ENCODE peak calls at places on chromosomes 2 and 18, in six cellular contexts. B, Z, T, R, E and X are unnamed samples.

GRCh38 chr2:45043171-45043570 is 33.9 kb upstream of the SIX2 start:
- DNase-seq in B (no peak), Z (no peak), T (no peak), R (no peak), E (no peak), X (no peak)

GRCh38 chr2:23199115-23199918 is 185.7 kb upstream of the KLHL29 start:
- DNase-seq in B (no peak), Z (no peak), T (no peak), R (no peak), E (peak), X (no peak)

GRCh38 chr2:96923810-96924774 is 54.2 kb upstream of the SEMA4C start:
- DNase-seq in B (peak), Z (no peak), T (no peak), R (no peak), E (no peak), X (no peak)

GRCh38 chr2:226079677-226080076 is 680.2 kb downstream of the NYAP2 start:
- DNase-seq in B (no peak), Z (no peak), T (peak), R (no peak), E (peak), X (no peak)

GRCh38 chr18:39167990-39168389 is 1602.4 kb upstream of the CELF4 start:
- DNase-seq in B (no peak), Z (no peak), T (no peak), R (no peak), E (no peak), X (no peak)

GRCh38 chr18:50578030-50578429 is 18.1 kb downstream of the MAPK4 start:
- DNase-seq in B (no peak), Z (no peak), T (no peak), R (no peak), E (no peak), X (no peak)

GRCh38 chr2:46306320-46306719 is 9.1 kb downstream of the EPAS1 start:
- DNase-seq in B (no peak), Z (no peak), T (peak), R (no peak), E (peak), X (no peak)

GRCh38 chr2:108616731-108617161 is 82.5 kb downstream of the LIMS1 start:
- DNase-seq in B (no peak), Z (no peak), T (no peak), R (no peak), E (peak), X (no peak)

GRCh38 chr2:145752091-145752806 is 1232.3 kb upstream of the ZEB2 start:
- DNase-seq in B (peak), Z (no peak), T (peak), R (no peak), E (peak), X (peak)

GRCh38 chr2:74003494-74004211 is 18.9 kb downstream of the TET3 start:
- DNase-seq in B (no peak), Z (no peak), T (peak), R (no peak), E (peak), X (no peak)

GRCh38 chr2:241458687-241459086 is 49.7 kb downstream of the STK25 start:
- DNase-seq in B (no peak), Z (no peak), T (no peak), R (no peak), E (no peak), X (no peak)

GRCh38 chr2:149800624-149801220 is 213.1 kb upstream of the MMADHC start:
- DNase-seq in B (no peak), Z (no peak), T (no peak), R (no peak), E (no peak), X (no peak)

GRCh38 chr18:46356278-46357033 is 252.3 kb downstream of the HAUS1 start:
- DNase-seq in B (no peak), Z (no peak), T (no peak), R (no peak), E (no peak), X (no peak)

GRCh38 chr18:13823707-13824395 is at the start of gene MC5R:
- DNase-seq in B (peak), Z (peak), T (peak), R (peak), E (peak), X (no peak)

GRCh38 chr2:68282814-68283812 is 30.8 kb upstream of the PPP3R1 start:
- DNase-seq in B (no peak), Z (no peak), T (peak), R (no peak), E (peak), X (no peak)

GRCh38 chr2:47321411-47322031 is 81.4 kb upstream of the MSH2 start:
- DNase-seq in B (no peak), Z (no peak), T (no peak), R (no peak), E (no peak), X (no peak)

GRCh38 chr2:175553944-175554343 is 372.4 kb upstream of the ATP5MC3 start:
- DNase-seq in B (no peak), Z (no peak), T (no peak), R (no peak), E (no peak), X (no peak)

GRCh38 chr2:183868153-183868552 is 730.2 kb upstream of the ZNF804A start:
- DNase-seq in B (no peak), Z (no peak), T (no peak), R (no peak), E (peak), X (no peak)

GRCh38 chr2:137775529-137775928 is 188.7 kb upstream of the HNMT start:
- DNase-seq in B (no peak), Z (no peak), T (no peak), R (no peak), E (peak), X (no peak)

GRCh38 chr2:119049968-119050657 is 108.1 kb downstream of the MARCO start:
- DNase-seq in B (no peak), Z (no peak), T (no peak), R (no peak), E (no peak), X (no peak)

GRCh38 chr2:203444738-203445137 is 90.4 kb downstream of the RAPH1 start:
- DNase-seq in B (no peak), Z (peak), T (no peak), R (no peak), E (no peak), X (no peak)

GRCh38 chr18:13377496-13377895 is 158.9 kb downstream of the LDLRAD4 start:
- DNase-seq in B (no peak), Z (no peak), T (no peak), R (no peak), E (no peak), X (no peak)

GRCh38 chr2:25305809-25306208 is 35.9 kb downstream of the DNMT3A start:
- DNase-seq in B (peak), Z (no peak), T (no peak), R (no peak), E (no peak), X (no peak)

GRCh38 chr2:241064008-241064801 is 37.9 kb downstream of the MTERF4 start:
- DNase-seq in B (peak), Z (peak), T (peak), R (peak), E (peak), X (no peak)

GRCh38 chr2:96537066-96537733 is 648 bp downstream of the ARID5A start:
- DNase-seq in B (peak), Z (peak), T (no peak), R (peak), E (peak), X (no peak)

GRCh38 chr2:238220892-238221521 is 17.5 kb upstream of the ILKAP start:
- DNase-seq in B (no peak), Z (no peak), T (no peak), R (no peak), E (no peak), X (no peak)

GRCh38 chr2:27485496-27485895 is 4.0 kb downstream of the IFT172 start:
- DNase-seq in B (no peak), Z (no peak), T (no peak), R (no peak), E (no peak), X (no peak)

GRCh38 chr2:161123531-161124030 is 36.6 kb upstream of the TANK start:
- DNase-seq in B (no peak), Z (no peak), T (peak), R (no peak), E (peak), X (no peak)

GRCh38 chr2:177604291-177605065 is 211.9 kb downstream of the AGPS start:
- DNase-seq in B (no peak), Z (no peak), T (peak), R (no peak), E (peak), X (peak)

GRCh38 chr2:56185101-56185581 is 1.4 kb downstream of the CCDC85A start:
- DNase-seq in B (no peak), Z (peak), T (no peak), R (no peak), E (peak), X (no peak)

GRCh38 chr2:96109931-96110511 is 6.3 kb downstream of the ADRA2B start:
- DNase-seq in B (peak), Z (no peak), T (no peak), R (peak), E (no peak), X (no peak)

GRCh38 chr18:26133652-26134051 is at the start of gene PSMA8:
- DNase-seq in B (peak), Z (peak), T (no peak), R (peak), E (no peak), X (no peak)

GRCh38 chr2:131154071-131154531 is 49.0 kb downstream of the PLEKHB2 start:
- DNase-seq in B (no peak), Z (peak), T (peak), R (peak), E (peak), X (no peak)

GRCh38 chr2:32538735-32539134 is 89.1 kb upstream of the TTC27 start:
- DNase-seq in B (no peak), Z (no peak), T (no peak), R (no peak), E (no peak), X (no peak)

DNA sequence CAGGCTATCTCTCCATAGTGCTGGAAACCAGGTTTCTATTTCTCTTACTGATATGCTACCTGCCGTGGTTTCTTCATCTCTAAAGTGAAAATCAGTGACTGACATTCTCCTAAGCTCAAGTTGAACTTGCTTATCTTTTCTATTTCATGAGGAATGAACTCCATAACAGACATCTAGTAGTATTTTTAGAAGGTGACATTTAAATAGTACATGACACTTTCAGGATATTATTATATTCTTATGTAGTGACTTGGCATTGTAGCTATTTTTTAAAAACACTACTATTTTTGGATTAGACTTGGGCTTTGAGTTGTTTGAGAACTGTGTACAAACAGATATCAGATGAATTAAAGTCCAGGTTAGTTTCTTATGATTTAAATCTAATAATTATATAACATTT is 1381.8 kb downstream of the DSC3 start:
- DNase-seq in B (no peak), Z (no peak), T (no peak), R (no peak), E (no peak), X (no peak)
- H3K27ac ChIP-seq in B (no peak), Z (peak), T (no peak), R (no peak), E (no peak), X (no peak)

GRCh38 chr2:28582595-28582994 is 86.7 kb downstream of the PLB1 start:
- DNase-seq in B (no peak), Z (no peak), T (no peak), R (no peak), E (no peak), X (no peak)

GRCh38 chr2:28582152-28582551 is 86.3 kb downstream of the PLB1 start:
- DNase-seq in B (no peak), Z (no peak), T (no peak), R (no peak), E (no peak), X (no peak)

GRCh38 chr2:28586864-28587263 is 91.0 kb downstream of the PLB1 start:
- DNase-seq in B (no peak), Z (no peak), T (no peak), R (no peak), E (no peak), X (no peak)

GRCh38 chr2:28581312-28581711 is 85.5 kb downstream of the PLB1 start:
- DNase-seq in B (no peak), Z (no peak), T (no peak), R (no peak), E (no peak), X (no peak)

GRCh38 chr2:28583899-28584553 is 88.2 kb downstream of the PLB1 start:
- DNase-seq in B (peak), Z (peak), T (peak), R (peak), E (peak), X (no peak)
- H3K27ac ChIP-seq in B (no peak), Z (peak), T (peak), R (peak), E (peak), X (no peak)

GRCh38 chr2:105432749-105433148 is 33.9 kb upstream of the FHL2 start:
- DNase-seq in B (no peak), Z (no peak), T (no peak), R (no peak), E (no peak), X (no peak)
- H3K27ac ChIP-seq in B (no peak), Z (peak), T (no peak), R (no peak), E (no peak), X (no peak)

GRCh38 chr2:222364280-222364895 is 60.0 kb upstream of the SGPP2 start:
- DNase-seq in B (no peak), Z (no peak), T (peak), R (no peak), E (peak), X (peak)
- H3K27ac ChIP-seq in B (no peak), Z (no peak), T (no peak), R (no peak), E (peak), X (peak)